ENCODE peak calls at places on chromosomes 13 and 19, in five cellular contexts. One of them, this sample, is unnamed.

GRCh38 chr19:17779281-17779930 is 15.5 kb upstream of the B3GNT3 start:
- DNase-seq in neural progenitor cell: peak
- DNase-seq in psoas muscle: peak
- DNase-seq in aorta: peak
- DNase-seq in cardiac fibroblast: peak
- DNase-seq in this sample: peak

GRCh38 chr13:53683608-53684007 is 655.0 kb downstream of the OLFM4 start:
- DNase-seq in neural progenitor cell: no peak
- DNase-seq in psoas muscle: no peak
- DNase-seq in aorta: no peak
- DNase-seq in cardiac fibroblast: no peak
- DNase-seq in this sample: no peak

GRCh38 chr13:29497137-29497654 is 98.3 kb downstream of the SLC7A1 start:
- DNase-seq in neural progenitor cell: peak
- DNase-seq in psoas muscle: no peak
- DNase-seq in aorta: no peak
- DNase-seq in cardiac fibroblast: peak
- DNase-seq in this sample: peak

GRCh38 chr19:8206147-8207087 is 2.8 kb upstream of the CERS4 start:
- DNase-seq in neural progenitor cell: no peak
- DNase-seq in psoas muscle: no peak
- DNase-seq in aorta: no peak
- DNase-seq in cardiac fibroblast: no peak
- DNase-seq in this sample: peak

GRCh38 chr13:36430247-36431203 is 1.8 kb upstream of the CCNA1 start:
- DNase-seq in neural progenitor cell: peak
- DNase-seq in psoas muscle: peak
- DNase-seq in aorta: no peak
- DNase-seq in cardiac fibroblast: peak
- DNase-seq in this sample: peak

GRCh38 chr13:95356916-95357315 is 55.7 kb upstream of the ABCC4 start:
- DNase-seq in neural progenitor cell: no peak
- DNase-seq in psoas muscle: no peak
- DNase-seq in aorta: no peak
- DNase-seq in cardiac fibroblast: no peak
- DNase-seq in this sample: no peak

GRCh38 chr13:43985437-43986051 is 105.8 kb downstream of the LACC1 start:
- DNase-seq in neural progenitor cell: no peak
- DNase-seq in psoas muscle: no peak
- DNase-seq in aorta: no peak
- DNase-seq in cardiac fibroblast: no peak
- DNase-seq in this sample: no peak

GRCh38 chr13:109191422-109191821 is 562.0 kb downstream of the MYO16 start:
- DNase-seq in neural progenitor cell: no peak
- DNase-seq in psoas muscle: no peak
- DNase-seq in aorta: no peak
- DNase-seq in cardiac fibroblast: no peak
- DNase-seq in this sample: no peak

GRCh38 chr19:1252818-1253513 is 4.6 kb downstream of the MIDN start:
- DNase-seq in neural progenitor cell: no peak
- DNase-seq in psoas muscle: peak
- DNase-seq in aorta: peak
- DNase-seq in cardiac fibroblast: peak
- DNase-seq in this sample: peak

GRCh38 chr13:62846302-62846701 is 1430.7 kb upstream of the PCDH20 start:
- DNase-seq in neural progenitor cell: no peak
- DNase-seq in psoas muscle: no peak
- DNase-seq in aorta: no peak
- DNase-seq in cardiac fibroblast: peak
- DNase-seq in this sample: no peak

GRCh38 chr19:39325778-39326680 is 5.4 kb upstream of the LRFN1 start:
- DNase-seq in neural progenitor cell: no peak
- DNase-seq in psoas muscle: no peak
- DNase-seq in aorta: peak
- DNase-seq in cardiac fibroblast: peak
- DNase-seq in this sample: peak

GRCh38 chr19:34639491-34640085 is 37.4 kb downstream of the SCGB2B2 start:
- DNase-seq in neural progenitor cell: peak
- DNase-seq in psoas muscle: no peak
- DNase-seq in aorta: peak
- DNase-seq in cardiac fibroblast: peak
- DNase-seq in this sample: peak

GRCh38 chr19:41860419-41861097 is 503 bp downstream of the RPS19 start:
- DNase-seq in neural progenitor cell: peak
- DNase-seq in psoas muscle: no peak
- DNase-seq in aorta: no peak
- DNase-seq in cardiac fibroblast: peak
- DNase-seq in this sample: peak

GRCh38 chr13:31945202-31945978 is 86.2 kb upstream of the FRY start:
- DNase-seq in neural progenitor cell: peak
- DNase-seq in psoas muscle: peak
- DNase-seq in aorta: peak
- DNase-seq in cardiac fibroblast: peak
- DNase-seq in this sample: peak

GRCh38 chr13:61777281-61777680 is 361.6 kb upstream of the PCDH20 start:
- DNase-seq in neural progenitor cell: peak
- DNase-seq in psoas muscle: no peak
- DNase-seq in aorta: no peak
- DNase-seq in cardiac fibroblast: no peak
- DNase-seq in this sample: peak

GRCh38 chr13:26502826-26503225 is 54.7 kb upstream of the WASF3 start:
- DNase-seq in neural progenitor cell: peak
- DNase-seq in psoas muscle: peak
- DNase-seq in aorta: no peak
- DNase-seq in cardiac fibroblast: peak
- DNase-seq in this sample: peak

GRCh38 chr13:51793570-51794273 is 10.2 kb downstream of the DHRS12 start:
- DNase-seq in neural progenitor cell: no peak
- DNase-seq in psoas muscle: no peak
- DNase-seq in aorta: no peak
- DNase-seq in cardiac fibroblast: peak
- DNase-seq in this sample: no peak

GRCh38 chr13:110380359-110381028 is 73.4 kb downstream of the COL4A2 start:
- DNase-seq in neural progenitor cell: no peak
- DNase-seq in psoas muscle: no peak
- DNase-seq in aorta: no peak
- DNase-seq in cardiac fibroblast: peak
- DNase-seq in this sample: peak

GRCh38 chr13:102897371-102898138 is 51.7 kb downstream of the ERCC5 start:
- DNase-seq in neural progenitor cell: no peak
- DNase-seq in psoas muscle: peak
- DNase-seq in aorta: no peak
- DNase-seq in cardiac fibroblast: no peak
- DNase-seq in this sample: no peak

GRCh38 chr13:58712191-58712590 is 1080.6 kb downstream of the PCDH17 start:
- DNase-seq in neural progenitor cell: peak
- DNase-seq in psoas muscle: no peak
- DNase-seq in aorta: no peak
- DNase-seq in cardiac fibroblast: no peak
- DNase-seq in this sample: peak

DNA sequence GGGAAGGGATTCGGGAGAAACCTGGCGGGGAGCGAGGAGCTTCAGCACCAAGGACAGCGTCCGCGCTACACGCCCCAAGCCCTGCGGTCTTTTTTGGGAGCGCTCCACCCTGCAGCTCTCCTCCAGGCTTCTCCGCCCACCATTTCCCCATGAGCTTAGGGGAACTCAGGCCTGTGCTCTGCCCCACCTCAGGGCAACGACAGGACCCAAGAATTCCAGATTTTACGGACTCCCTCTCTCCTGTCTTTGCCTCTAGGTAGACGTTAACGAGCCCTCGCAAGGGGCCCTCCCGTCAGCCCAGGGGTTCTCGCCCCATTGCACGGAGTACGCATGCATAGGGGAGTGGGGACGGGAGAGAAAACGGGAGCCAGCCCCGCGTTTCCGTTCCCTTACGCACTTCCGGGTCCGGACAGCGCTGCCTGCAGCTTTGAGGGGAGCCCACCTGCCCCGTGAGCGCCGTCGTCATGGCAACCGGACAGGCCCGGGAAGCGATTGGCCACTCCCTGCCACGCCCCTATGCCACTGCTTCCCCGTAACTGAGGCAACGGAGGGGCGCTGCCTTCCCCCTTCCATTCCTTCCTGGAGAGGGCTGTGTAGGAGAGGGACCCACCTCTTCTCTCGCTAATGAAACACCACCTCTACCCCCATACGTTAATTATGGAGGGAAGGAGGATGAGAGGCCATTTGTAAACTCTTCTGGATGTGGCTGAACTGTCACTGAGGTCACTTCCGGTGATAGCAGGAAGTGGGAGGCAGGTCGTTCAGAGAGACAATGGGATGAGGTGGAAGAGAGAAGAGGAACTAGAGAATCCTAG is 20.8 kb downstream of the NOVA2 start:
- DNase-seq in neural progenitor cell: peak
- DNase-seq in psoas muscle: peak
- DNase-seq in aorta: peak
- DNase-seq in cardiac fibroblast: peak
- DNase-seq in this sample: peak
- H3K4me3 ChIP-seq in neural progenitor cell: peak
- H3K4me3 ChIP-seq in psoas muscle: peak
- H3K4me3 ChIP-seq in aorta: no peak
- H3K4me3 ChIP-seq in cardiac fibroblast: peak
- H3K4me3 ChIP-seq in this sample: peak

DNA sequence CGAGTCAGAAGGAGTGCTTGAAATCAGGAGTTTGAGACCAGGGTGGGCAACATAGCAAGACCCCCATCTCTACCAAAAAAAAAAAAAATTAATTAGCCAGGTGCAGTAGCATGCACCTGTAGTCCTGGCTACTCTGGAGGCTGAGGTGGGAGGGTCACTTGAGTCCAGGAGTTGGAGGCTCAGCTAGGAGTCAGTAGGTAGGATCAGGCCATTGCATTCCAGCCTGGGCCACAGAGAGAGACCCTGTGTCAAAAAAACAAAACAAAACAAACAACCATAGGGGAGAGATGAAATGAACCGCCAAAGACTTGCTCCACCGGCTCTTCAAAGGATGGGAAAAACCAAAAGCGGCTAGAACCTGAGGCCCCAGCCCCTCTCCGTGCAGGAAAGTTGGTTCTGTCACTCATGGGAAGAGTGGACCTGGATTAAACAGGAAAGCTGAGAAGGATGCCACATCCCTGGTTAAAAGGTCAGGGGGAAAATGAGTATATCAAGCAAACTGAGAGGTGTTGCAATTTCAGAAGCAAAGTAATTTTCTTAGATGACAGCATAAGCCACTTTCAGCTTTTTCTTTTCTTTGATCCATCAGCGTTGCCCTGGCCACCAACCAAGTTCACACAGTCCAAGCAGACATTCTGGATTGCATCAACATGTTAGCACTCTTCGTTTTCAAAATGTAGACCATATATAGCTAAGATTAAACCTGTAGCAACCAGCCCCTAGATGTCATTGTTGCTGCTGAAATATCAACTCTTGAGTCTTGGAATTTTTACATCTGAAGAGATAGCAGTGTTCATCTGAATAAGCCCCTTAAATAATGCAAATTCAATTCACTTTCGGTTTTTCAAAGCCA is 8.9 kb upstream of the ZNF507 start:
- DNase-seq in neural progenitor cell: no peak
- DNase-seq in psoas muscle: no peak
- DNase-seq in aorta: no peak
- DNase-seq in cardiac fibroblast: peak
- DNase-seq in this sample: no peak
- H3K4me3 ChIP-seq in neural progenitor cell: no peak
- H3K4me3 ChIP-seq in psoas muscle: no peak
- H3K4me3 ChIP-seq in aorta: peak
- H3K4me3 ChIP-seq in cardiac fibroblast: peak
- H3K4me3 ChIP-seq in this sample: no peak

DNA sequence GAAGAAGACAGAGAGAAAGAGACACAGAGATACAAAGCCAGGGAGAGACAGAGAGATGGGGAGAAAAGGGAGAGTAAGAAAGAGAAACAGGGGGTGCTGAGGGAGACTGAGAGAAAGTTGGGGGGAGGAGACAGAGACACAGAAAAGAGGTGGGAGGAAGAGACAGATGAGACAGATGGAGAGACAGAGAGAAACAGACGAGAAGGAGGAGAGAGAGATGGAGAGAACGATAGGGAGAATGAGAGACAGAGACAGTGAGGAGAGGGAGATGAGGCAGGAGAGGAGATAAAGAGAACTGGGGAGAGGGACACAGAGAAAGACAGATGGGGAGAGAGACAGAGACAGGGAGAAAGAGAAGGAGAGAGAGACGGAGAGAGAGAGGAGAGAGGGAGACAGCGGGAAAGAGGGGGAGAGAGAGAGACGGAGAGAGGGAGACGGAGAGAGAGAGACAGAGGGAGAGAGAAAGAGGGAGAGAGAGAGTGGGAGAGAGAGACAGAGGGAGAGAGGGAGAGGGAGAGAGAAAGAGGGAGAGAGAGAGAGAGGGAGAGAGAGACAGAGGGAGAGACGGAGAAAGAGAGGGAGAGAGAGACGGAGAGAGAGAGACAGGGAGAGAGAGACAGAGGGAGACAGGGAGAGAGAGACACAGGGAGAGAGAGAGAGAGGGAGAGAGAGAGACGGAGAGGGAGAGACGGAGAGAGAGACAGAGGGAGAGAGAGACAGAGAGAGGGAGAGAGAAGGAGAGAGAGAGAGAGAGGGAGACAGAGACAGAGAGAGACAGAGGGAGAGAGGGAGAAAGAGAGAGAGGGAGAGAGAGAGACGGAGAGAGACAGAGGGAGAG is 12.6 kb downstream of the JOSD2 start:
- DNase-seq in neural progenitor cell: no peak
- DNase-seq in psoas muscle: no peak
- DNase-seq in aorta: no peak
- DNase-seq in cardiac fibroblast: no peak
- DNase-seq in this sample: no peak
- H3K4me3 ChIP-seq in neural progenitor cell: no peak
- H3K4me3 ChIP-seq in psoas muscle: peak
- H3K4me3 ChIP-seq in aorta: no peak
- H3K4me3 ChIP-seq in cardiac fibroblast: no peak
- H3K4me3 ChIP-seq in this sample: peak

DNA sequence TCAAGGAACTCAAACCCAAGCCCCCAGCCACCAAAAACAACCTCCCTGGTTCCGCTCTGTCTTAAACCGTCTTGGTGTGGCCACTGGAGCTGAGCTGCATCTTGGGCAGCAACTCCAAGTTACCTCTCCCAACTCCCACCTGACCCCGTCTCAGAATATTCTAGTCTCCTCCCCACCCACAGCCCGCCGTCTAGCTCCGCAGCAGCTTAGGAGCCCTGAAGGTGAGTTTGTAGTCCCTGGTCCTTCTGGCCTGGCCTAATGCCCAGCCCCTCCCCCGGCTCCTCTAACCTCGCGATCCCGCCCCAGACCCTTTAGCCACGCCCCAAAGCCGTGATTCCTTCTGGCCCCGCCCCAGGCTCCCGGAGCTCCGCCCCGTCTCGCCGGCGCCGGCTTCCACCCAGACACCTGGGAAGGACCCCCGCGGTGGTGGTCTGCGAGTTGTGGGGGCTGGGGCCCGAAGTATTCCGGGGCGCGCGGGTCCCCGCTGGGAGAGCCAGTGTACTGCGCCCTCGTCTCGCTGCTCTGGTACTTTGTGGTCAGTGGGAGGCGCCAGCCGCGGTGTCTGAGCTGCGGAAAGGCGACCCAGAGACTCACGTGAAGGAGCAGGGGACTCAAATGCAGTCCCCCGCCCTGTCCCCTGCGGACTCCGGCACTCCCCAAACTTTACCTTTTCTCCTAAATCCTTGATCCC is 2.5 kb upstream of the LHB start:
- DNase-seq in neural progenitor cell: peak
- DNase-seq in psoas muscle: peak
- DNase-seq in aorta: peak
- DNase-seq in cardiac fibroblast: peak
- DNase-seq in this sample: peak
- H3K4me3 ChIP-seq in neural progenitor cell: peak
- H3K4me3 ChIP-seq in psoas muscle: peak
- H3K4me3 ChIP-seq in aorta: no peak
- H3K4me3 ChIP-seq in cardiac fibroblast: peak
- H3K4me3 ChIP-seq in this sample: no peak